ENCODE peak calls at places on chromosomes 13 and 19, in ten cellular contexts. L, X, T, C, R, U, E, M, F and I are unnamed samples.

GRCh38 chr13:99751517-99752199 is 219.9 kb downstream of the ZIC5 start:
- DNase-seq in L (peak), X (no peak), T (no peak), C (no peak), R (no peak), U (no peak), E (no peak), M (no peak), F (no peak), I (no peak)

GRCh38 chr13:98481511-98481951 is 95.4 kb downstream of the STK24 start:
- DNase-seq in L (no peak), X (no peak), T (no peak), C (no peak), R (no peak), U (no peak), E (no peak), M (no peak), F (no peak), I (no peak)

GRCh38 chr13:102620512-102620911 is 23.7 kb downstream of the TPP2 start:
- DNase-seq in L (no peak), X (no peak), T (no peak), C (no peak), R (no peak), U (no peak), E (no peak), M (no peak), F (no peak), I (no peak)

GRCh38 chr13:20118268-20119140 is 42.3 kb downstream of the GJA3 start:
- DNase-seq in L (peak), X (peak), T (no peak), C (peak), R (peak), U (peak), E (peak), M (no peak), F (no peak), I (peak)

GRCh38 chr13:45820106-45820838 is 31.3 kb downstream of the SIAH3 start:
- DNase-seq in L (no peak), X (no peak), T (no peak), C (no peak), R (no peak), U (no peak), E (no peak), M (no peak), F (no peak), I (no peak)

GRCh38 chr13:74243637-74244526 is 109.7 kb upstream of the KLF12 start:
- DNase-seq in L (no peak), X (peak), T (peak), C (peak), R (peak), U (no peak), E (no peak), M (no peak), F (no peak), I (peak)

GRCh38 chr13:75258159-75258782 is 223.7 kb downstream of the TBC1D4 start:
- DNase-seq in L (no peak), X (peak), T (no peak), C (peak), R (peak), U (no peak), E (no peak), M (peak), F (peak), I (peak)

GRCh38 chr19:8481616-8482015 is 20.8 kb downstream of the PRAM1 start:
- DNase-seq in L (no peak), X (no peak), T (no peak), C (no peak), R (no peak), U (no peak), E (no peak), M (no peak), F (no peak), I (no peak)

GRCh38 chr19:13841339-13842293 is 35.3 kb upstream of the NANOS3 start:
- DNase-seq in L (peak), X (no peak), T (no peak), C (peak), R (no peak), U (peak), E (peak), M (no peak), F (no peak), I (peak)

DNA sequence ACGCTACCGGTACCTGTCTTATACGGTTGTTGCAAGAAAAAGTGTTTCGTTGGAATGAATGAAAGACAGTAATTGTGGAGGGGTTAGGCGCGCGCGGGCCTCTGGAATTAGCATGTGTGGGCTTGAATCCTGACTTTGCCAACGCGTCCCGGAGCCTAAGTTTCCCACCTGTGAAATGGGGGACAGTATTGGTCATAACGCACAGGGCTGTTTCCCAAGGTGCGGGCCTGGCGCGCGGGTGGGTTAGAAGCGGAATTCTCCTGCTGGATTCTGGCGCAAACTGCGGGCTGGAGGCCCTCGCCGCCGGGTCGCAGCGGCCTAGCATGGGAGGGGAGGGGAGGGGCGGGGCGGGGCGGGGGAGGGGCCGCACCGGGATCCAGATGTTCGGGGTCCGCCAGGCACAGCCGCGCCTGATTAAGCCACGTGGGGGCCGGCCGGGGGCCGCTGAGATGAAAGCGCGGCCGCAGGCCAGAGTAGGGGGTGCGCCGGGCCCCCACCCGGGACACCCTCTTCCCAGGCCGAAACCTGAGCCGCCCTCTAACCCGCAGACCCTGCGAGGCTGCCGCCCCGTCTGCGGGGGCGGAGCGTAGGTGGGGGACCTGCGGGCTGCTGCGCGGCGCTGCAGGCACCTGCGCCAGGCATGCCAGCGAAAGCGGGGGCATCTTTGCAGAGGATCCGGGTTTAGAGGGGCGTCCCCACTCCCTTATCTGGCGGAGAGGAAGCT is 1.2 kb upstream of the TMEM59L start:
- DNase-seq in L (no peak), X (no peak), T (no peak), C (no peak), R (no peak), U (no peak), E (no peak), M (no peak), F (no peak), I (no peak)
- H3K4me3 ChIP-seq in L (no peak), X (no peak), T (no peak), C (peak), R (no peak), U (peak), E (no peak), M (no peak), F (peak), I (no peak)

GRCh38 chr19:3028305-3029069 is 593 bp downstream of the TLE2 start:
- DNase-seq in L (no peak), X (no peak), T (no peak), C (no peak), R (no peak), U (no peak), E (no peak), M (no peak), F (no peak), I (no peak)

GRCh38 chr19:3034194-3034844 is 5.2 kb upstream of the TLE2 start:
- DNase-seq in L (no peak), X (no peak), T (no peak), C (no peak), R (peak), U (no peak), E (no peak), M (no peak), F (no peak), I (peak)

GRCh38 chr19:3033595-3034193 is 4.6 kb upstream of the TLE2 start:
- DNase-seq in L (no peak), X (no peak), T (no peak), C (no peak), R (no peak), U (no peak), E (no peak), M (no peak), F (no peak), I (no peak)

GRCh38 chr19:3029070-3029923 is at the start of gene TLE2:
- DNase-seq in L (no peak), X (no peak), T (no peak), C (peak), R (no peak), U (peak), E (no peak), M (no peak), F (no peak), I (no peak)

DNA sequence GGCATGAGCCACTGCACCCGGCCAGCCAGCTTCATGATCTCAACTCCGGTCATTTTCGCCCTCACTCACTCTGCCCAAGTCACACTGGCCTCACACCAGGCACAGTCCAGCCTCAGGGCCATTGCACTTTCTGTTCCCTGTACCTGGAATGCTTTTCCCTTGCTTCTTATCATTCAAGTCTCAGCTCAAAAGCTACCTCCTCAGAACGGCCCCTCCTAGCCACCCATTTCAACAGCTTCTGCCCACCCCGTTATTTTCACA is 2.5 kb upstream of the TLE2 start:
- DNase-seq in L (no peak), X (no peak), T (no peak), C (no peak), R (no peak), U (no peak), E (no peak), M (no peak), F (no peak), I (no peak)
- H3K4me3 ChIP-seq in L (no peak), X (no peak), T (no peak), C (no peak), R (no peak), U (no peak), E (no peak), M (no peak), F (no peak), I (no peak)

GRCh38 chr19:18123819-18124218 is 26.2 kb downstream of the MAST3 start:
- DNase-seq in L (no peak), X (no peak), T (no peak), C (no peak), R (no peak), U (no peak), E (no peak), M (no peak), F (no peak), I (no peak)
- H3K4me3 ChIP-seq in L (no peak), X (no peak), T (no peak), C (no peak), R (no peak), U (no peak), E (no peak), M (no peak), F (no peak), I (no peak)

GRCh38 chr13:78659450-78660110 is 625 bp upstream of the OBI1 start:
- DNase-seq in L (no peak), X (peak), T (no peak), C (no peak), R (no peak), U (no peak), E (no peak), M (no peak), F (no peak), I (peak)
- H3K4me3 ChIP-seq in L (peak), X (peak), T (peak), C (peak), R (peak), U (peak), E (peak), M (no peak), F (no peak), I (peak)

GRCh38 chr13:24984134-24984533 is 111.8 kb upstream of the PABPC3 start:
- DNase-seq in L (no peak), X (no peak), T (no peak), C (no peak), R (no peak), U (no peak), E (no peak), M (no peak), F (no peak), I (no peak)
- H3K4me3 ChIP-seq in L (no peak), X (no peak), T (no peak), C (no peak), R (no peak), U (no peak), E (no peak), M (no peak), F (no peak), I (no peak)

GRCh38 chr19:35746556-35746955 is 1.1 kb downstream of the PSENEN start:
- DNase-seq in L (no peak), X (no peak), T (no peak), C (no peak), R (no peak), U (no peak), E (no peak), M (no peak), F (no peak), I (no peak)
- H3K4me3 ChIP-seq in L (no peak), X (peak), T (peak), C (peak), R (peak), U (peak), E (peak), M (peak), F (no peak), I (peak)

DNA sequence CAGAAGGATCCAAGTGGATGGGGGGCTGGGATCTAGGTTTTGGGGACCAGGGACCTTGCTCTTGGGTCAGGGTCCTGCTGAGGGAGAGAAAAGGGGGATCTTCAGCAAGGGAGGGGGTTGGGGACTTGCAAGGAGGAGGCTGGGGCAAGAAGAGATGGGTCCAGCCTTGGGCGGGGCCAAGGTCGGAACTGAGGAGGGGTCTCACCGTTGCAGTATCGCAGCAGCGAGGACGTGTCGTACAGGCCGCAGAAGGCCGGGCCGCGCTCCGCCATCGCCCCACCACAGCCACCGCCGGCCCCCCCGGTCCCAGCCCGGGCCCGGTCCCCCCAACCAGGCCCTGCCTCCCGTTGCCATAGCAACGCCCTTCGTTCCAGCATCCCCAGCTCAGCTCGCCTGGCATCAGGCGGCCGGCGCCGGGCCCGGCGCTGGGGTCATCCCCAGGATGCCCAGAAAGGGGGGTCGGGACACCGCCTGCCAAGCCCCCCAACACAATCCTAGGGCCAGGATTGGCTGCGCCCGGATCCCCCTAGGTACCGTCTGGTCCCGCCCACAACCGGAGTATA is 6.0 kb upstream of the EML2 start:
- DNase-seq in L (peak), X (no peak), T (no peak), C (no peak), R (no peak), U (no peak), E (no peak), M (no peak), F (no peak), I (no peak)
- H3K4me3 ChIP-seq in L (peak), X (peak), T (peak), C (no peak), R (peak), U (peak), E (peak), M (peak), F (peak), I (peak)

GRCh38 chr19:5563941-5564612 is 3.7 kb downstream of the TINCR start:
- DNase-seq in L (no peak), X (no peak), T (no peak), C (peak), R (peak), U (no peak), E (no peak), M (no peak), F (no peak), I (peak)

GRCh38 chr19:5564930-5565329 is 2.8 kb downstream of the TINCR start:
- DNase-seq in L (no peak), X (no peak), T (no peak), C (no peak), R (no peak), U (no peak), E (no peak), M (no peak), F (no peak), I (no peak)

GRCh38 chr19:5567971-5568407 is 236 bp upstream of the TINCR start:
- DNase-seq in L (no peak), X (no peak), T (no peak), C (peak), R (no peak), U (no peak), E (no peak), M (no peak), F (no peak), I (no peak)

GRCh38 chr19:5571777-5572176 is 4.0 kb upstream of the TINCR start:
- DNase-seq in L (no peak), X (no peak), T (no peak), C (no peak), R (no peak), U (no peak), E (no peak), M (no peak), F (no peak), I (no peak)

DNA sequence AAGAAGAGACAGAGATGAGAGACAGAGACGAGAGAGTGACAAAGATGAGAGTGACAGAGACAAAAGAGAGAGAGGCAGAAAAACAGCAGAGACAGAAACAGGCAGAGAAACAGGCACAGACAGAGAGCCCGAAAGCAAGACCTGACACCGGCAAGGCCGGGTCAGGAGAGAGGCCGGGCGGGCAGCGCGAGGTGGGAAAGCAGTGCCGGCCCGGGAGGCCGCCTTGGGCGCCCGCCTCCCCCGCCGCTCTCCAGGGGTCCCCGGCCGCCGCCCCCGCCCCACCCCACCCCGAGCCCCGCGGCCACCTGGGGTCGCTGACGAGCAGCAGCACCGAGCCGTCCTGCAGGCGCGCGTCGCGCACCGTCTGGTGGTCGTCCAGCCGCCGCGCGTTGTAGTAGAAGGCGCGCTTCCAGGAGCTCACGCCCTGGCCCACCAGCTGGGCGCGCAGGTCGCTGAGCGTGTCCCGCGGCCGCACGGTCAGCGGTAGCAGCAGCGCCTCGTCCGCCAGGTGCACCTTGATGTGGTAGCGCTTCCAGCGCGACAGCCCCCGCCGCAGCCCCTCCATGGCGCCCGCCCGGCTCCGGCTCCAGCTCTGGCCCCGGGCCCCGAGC is at the start of gene TINCR:
- DNase-seq in L (no peak), X (no peak), T (no peak), C (peak), R (no peak), U (no peak), E (no peak), M (no peak), F (no peak), I (no peak)
- H3K4me3 ChIP-seq in L (no peak), X (no peak), T (no peak), C (peak), R (no peak), U (peak), E (peak), M (no peak), F (peak), I (no peak)

GRCh38 chr13:43316997-43317396 is 293.6 kb downstream of the DNAJC15 start:
- DNase-seq in L (peak), X (peak), T (no peak), C (peak), R (peak), U (no peak), E (no peak), M (no peak), F (no peak), I (peak)
- H3K4me3 ChIP-seq in L (no peak), X (no peak), T (peak), C (peak), R (peak), U (no peak), E (no peak), M (no peak), F (no peak), I (peak)